ENCODE peak calls at places on chromosomes 11 and 22, in five cellular contexts. C is GM12891, Q is HCT116, H is IMR-90, R is breast epithelium. Y is an unnamed sample.

GRCh38 chr11:64132388-64132771 is 33.5 kb downstream of the MACROD1 start:
- DNase-seq in C (no peak), H (no peak), Q (no peak), R (no peak), Y (no peak)

GRCh38 chr11:100932474-100933100 is 197.0 kb downstream of the PGR start:
- DNase-seq in Q (peak), H (peak), R (no peak), C (no peak), Y (no peak)

GRCh38 chr11:113311536-113311935 is 2.8 kb upstream of the TTC12 start:
- DNase-seq in C (no peak), R (no peak), H (peak), Q (no peak), Y (no peak)

GRCh38 chr11:31808721-31809542 is 2.2 kb downstream of the PAX6 start:
- DNase-seq in Q (no peak), H (no peak), C (no peak), R (no peak), Y (no peak)

GRCh38 chr22:41401781-41402648 is 20.3 kb downstream of the TEF start:
- DNase-seq in C (no peak), H (peak), R (no peak), Q (no peak), Y (no peak)

GRCh38 chr11:24716403-24716802 is 219.6 kb downstream of the LUZP2 start:
- DNase-seq in C (no peak), H (no peak), R (no peak), Q (no peak), Y (no peak)

GRCh38 chr11:6825333-6825744 is 20.1 kb upstream of the OR10A5 start:
- DNase-seq in Q (no peak), C (no peak), R (no peak), H (no peak), Y (no peak)

GRCh38 chr11:15157181-15157580 is 42.5 kb downstream of the INSC start:
- DNase-seq in R (no peak), Q (no peak), C (no peak), H (peak), Y (no peak)

GRCh38 chr11:133951484-133952198 is 5.1 kb downstream of the IGSF9B start:
- DNase-seq in Q (no peak), H (peak), R (peak), C (no peak), Y (no peak)

GRCh38 chr22:19419464-19420178 is 11.9 kb downstream of the HIRA start:
- DNase-seq in Q (no peak), H (peak), R (no peak), C (peak), Y (no peak)

GRCh38 chr11:23723861-23724260 is 773.0 kb upstream of the LUZP2 start:
- DNase-seq in R (no peak), C (no peak), H (peak), Q (no peak), Y (no peak)

GRCh38 chr11:7208391-7208790 is 43.3 kb upstream of the SYT9 start:
- DNase-seq in C (no peak), Q (no peak), R (no peak), H (no peak), Y (no peak)

GRCh38 chr22:50016988-50017700 is 4.6 kb upstream of the IL17REL start:
- DNase-seq in H (no peak), Q (no peak), C (no peak), R (no peak), Y (no peak)

GRCh38 chr11:32566527-32566926 is 17.1 kb upstream of the EIF3M start:
- DNase-seq in H (no peak), Q (no peak), R (no peak), C (no peak), Y (no peak)

GRCh38 chr11:111349191-111349695 is 29.8 kb downstream of the POU2AF1 start:
- DNase-seq in H (no peak), Q (no peak), C (no peak), R (no peak), Y (no peak)

GRCh38 chr11:110303414-110303826 is 7.0 kb upstream of the RDX start:
- DNase-seq in H (no peak), R (no peak), Q (no peak), C (no peak), Y (no peak)

GRCh38 chr11:15159085-15159484 is 44.4 kb downstream of the INSC start:
- DNase-seq in R (no peak), Q (peak), C (peak), H (peak), Y (no peak)

GRCh38 chr11:88424881-88425280 is 87.3 kb upstream of the CTSC start:
- DNase-seq in R (no peak), C (no peak), H (no peak), Q (no peak), Y (no peak)

GRCh38 chr11:71977743-71978418 is 20.8 kb upstream of the IL18BP start:
- DNase-seq in H (peak), C (no peak), Q (peak), R (no peak), Y (no peak)

GRCh38 chr22:19404676-19405075 is 26.9 kb downstream of the HIRA start:
- DNase-seq in H (no peak), R (no peak), Q (no peak), C (no peak), Y (no peak)

GRCh38 chr11:107858217-107859070 is at the start of gene SLC35F2:
- DNase-seq in R (peak), H (peak), Q (peak), C (peak), Y (no peak)

DNA sequence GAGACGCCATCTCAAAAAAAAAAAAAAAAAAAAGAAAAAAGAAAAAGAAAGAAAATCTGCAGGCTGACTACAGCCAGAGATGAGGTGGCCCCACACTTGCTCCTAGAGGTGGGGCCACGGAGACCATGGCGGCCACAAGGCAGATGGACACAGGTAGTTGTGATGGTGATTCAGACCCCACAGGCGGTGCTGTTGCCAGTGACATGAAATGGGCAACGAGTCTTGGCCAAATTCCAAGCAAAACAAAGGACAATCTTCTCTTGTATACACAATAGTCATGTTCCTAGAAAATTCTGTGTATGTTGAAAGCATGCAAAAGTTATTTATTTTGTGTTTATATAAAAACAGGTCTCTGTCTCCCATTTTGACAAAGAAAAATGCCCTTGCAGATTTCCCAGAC is 22.6 kb upstream of the DAGLA start:
- DNase-seq in H (no peak), Q (no peak), R (peak), C (no peak), Y (no peak)
- TF ChIP-seq POLR2A in H (no peak), Q (no peak), R (no peak), C (no peak), Y (no peak)

DNA sequence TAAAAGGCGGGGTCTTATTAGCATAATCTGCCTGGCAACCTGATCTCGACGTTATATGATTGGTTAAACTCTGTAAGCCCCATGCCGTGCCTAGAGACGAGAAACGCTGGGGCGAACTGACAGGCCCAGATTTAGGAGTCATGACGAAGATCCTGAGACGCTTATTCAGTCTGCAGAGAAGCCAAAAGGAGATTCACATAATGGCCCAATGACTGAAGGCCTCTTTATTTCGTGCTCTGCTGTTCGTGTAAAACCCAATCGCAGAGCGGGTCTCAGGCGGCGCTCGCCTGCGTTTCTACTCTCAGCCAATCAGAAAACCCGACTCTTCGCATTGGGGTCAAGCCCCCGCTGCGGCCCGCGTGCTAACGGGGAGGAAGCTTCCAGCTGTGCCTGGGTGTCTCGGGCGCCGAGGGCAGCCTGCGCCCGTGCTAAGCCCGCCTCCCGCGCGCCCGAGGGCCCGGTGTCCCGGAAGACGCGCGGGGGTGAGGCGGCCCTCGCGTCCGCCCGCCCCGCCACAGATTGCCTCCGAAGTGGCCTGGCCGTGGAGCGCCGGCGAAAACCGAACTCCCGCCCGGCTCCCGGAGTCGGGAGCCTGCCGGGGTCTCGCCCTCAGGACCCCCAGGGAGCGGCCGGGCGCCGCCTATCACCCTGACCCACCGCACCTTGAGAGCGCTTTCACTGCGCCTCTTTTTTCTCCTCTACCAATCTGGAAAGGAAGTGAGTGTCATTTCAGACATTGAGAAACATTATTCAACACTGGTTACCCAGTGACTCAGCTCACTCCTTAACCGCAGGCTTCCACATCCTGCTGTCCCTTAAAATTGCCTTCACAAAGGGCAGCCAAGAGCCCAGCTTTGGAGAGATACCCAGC is 446 bp upstream of the PRDM10 start:
- DNase-seq in R (peak), H (peak), Q (peak), C (peak), Y (peak)
- TF ChIP-seq POLR2A in R (peak), H (peak), Q (peak), C (peak), Y (peak)

DNA sequence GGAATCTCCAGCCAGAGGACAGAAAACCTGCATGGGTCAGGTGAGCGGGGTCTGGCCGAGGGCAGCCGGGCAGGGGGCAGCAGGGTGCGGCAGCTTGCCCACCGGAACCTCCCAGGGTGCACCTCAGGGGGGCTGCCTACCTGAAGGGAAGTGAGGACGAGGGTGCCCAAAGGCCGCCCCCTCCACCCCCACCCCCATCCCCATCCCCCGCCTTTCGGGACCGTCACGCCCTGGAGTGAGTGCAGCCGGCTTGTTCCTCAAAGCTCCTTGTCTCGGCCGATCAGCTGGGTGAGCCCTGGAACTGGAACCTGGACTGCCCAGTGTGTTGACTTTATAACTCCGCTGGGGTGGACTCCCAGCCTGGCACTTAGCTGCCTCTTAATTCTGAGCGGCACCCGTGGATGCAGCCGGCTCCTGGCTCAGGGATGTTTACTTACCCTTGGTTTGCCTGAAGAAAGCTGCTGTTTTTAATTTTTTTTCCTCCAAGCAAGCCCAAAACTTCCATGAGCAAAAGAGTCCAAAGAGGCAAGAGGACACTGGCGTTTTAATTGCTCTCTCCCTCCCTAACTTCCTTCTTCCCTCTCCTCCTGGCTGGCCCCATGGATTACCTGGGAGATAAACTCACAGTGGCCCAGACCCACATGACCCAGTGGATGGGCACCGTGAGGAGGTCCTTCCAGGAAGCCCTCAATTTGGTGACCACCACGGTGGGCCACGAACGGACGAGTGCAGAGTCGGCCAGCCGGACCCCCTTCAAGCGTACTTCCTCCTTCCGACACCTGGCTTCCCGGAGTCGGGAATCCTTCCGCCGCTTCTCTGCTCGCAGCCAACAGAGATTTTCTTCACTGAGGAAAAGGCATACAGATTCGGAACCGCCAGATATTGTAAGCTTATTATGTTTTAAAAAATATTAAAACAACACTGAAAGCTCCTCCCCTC is 87.8 kb upstream of the CRYBB3 start:
- DNase-seq in R (peak), C (no peak), H (no peak), Q (no peak), Y (no peak)
- TF ChIP-seq POLR2A in R (no peak), C (no peak), H (no peak), Q (no peak), Y (no peak)

GRCh38 chr11:125299061-125299616 is 134.6 kb downstream of the PKNOX2 start:
- DNase-seq in C (no peak), H (no peak), Q (no peak), R (no peak), Y (no peak)
- TF ChIP-seq POLR2A in C (no peak), H (no peak), Q (no peak), R (no peak), Y (no peak)

GRCh38 chr11:20278727-20279126 is 84.8 kb upstream of the HTATIP2 start:
- DNase-seq in H (no peak), R (no peak), Q (no peak), C (no peak), Y (no peak)

GRCh38 chr11:20274031-20274430 is 89.5 kb upstream of the HTATIP2 start:
- DNase-seq in H (no peak), Q (no peak), C (no peak), R (no peak), Y (no peak)

GRCh38 chr11:20275987-20276660 is 87.4 kb upstream of the HTATIP2 start:
- DNase-seq in C (no peak), H (no peak), Q (no peak), R (no peak), Y (no peak)

GRCh38 chr11:20276661-20277000 is 86.9 kb upstream of the HTATIP2 start:
- DNase-seq in Q (no peak), C (no peak), H (no peak), R (no peak), Y (no peak)

GRCh38 chr11:20277014-20277413 is 86.5 kb upstream of the HTATIP2 start:
- DNase-seq in H (no peak), Q (no peak), R (no peak), C (no peak), Y (no peak)
- TF ChIP-seq POLR2A in H (no peak), Q (no peak), R (no peak), C (no peak), Y (no peak)

GRCh38 chr22:45823331-45823730 is 151.7 kb downstream of the ATXN10 start:
- DNase-seq in H (no peak), R (no peak), Q (no peak), C (no peak), Y (no peak)
- TF ChIP-seq POLR2A in H (no peak), R (no peak), Q (no peak), C (no peak), Y (no peak)

DNA sequence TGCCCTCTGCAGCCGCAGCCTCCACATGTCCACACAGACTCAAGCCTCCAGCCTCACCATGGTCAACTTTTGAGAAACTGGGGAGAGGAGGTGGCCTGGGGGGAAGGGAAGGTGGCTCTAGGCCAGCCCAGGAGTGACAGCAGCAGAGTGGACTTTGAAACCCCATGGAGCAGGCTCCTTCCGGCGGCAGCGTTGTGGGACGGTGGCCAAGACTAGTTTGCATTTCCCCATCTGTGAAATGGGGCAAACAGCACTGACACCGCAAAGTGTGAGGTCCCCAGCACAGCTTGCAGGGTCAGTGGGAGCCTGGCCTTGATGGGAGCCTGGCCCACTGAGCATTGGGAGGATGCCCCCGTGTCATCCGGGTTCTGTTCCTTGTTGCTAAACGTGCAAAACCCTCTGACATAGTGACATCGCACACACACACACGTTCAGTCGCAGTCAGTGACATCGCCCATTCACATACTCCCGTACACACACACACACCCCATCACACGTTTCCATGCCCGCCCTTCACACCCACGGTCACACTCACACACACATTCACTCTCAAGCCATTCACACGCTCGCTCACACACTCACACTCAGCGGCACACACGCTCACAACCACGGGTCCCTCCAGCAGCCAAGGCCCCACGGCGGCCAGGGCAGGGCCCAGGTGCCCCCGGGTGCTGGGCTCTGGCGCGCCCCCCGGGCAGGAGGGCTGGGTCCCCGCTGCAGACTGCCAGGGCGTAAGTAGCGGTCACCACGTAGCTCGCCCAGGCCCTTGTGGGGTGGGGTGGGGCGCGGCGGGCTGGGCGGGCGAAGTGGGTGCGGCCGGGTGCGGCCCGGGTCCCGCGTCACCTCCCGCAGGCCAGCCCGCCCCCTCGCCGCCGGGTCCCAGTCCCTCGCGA is 578 bp downstream of the CYB5R3 start:
- DNase-seq in Q (no peak), C (no peak), R (peak), H (no peak), Y (no peak)
- TF ChIP-seq POLR2A in Q (no peak), C (peak), R (no peak), H (peak), Y (no peak)

GRCh38 chr22:23750744-23751440 is at the start of gene ZNF70:
- DNase-seq in Q (peak), R (peak), C (peak), H (peak), Y (peak)
- TF ChIP-seq POLR2A in Q (peak), R (no peak), C (no peak), H (peak), Y (peak)

Y was measured in suprapubic skin.